ENCODE peak calls at places on chromosomes 2 and 18, in four cellular contexts. M is hepatocyte, E is pancreas, D is endothelial cell. N is an unnamed sample.

GRCh38 chr2:15687720-15688119 is 96.1 kb downstream of the DDX1 start:
- DNase-seq in D (no peak), M (no peak), E (no peak), N (no peak)

GRCh38 chr2:136136921-136137320 is 19.0 kb upstream of the CXCR4 start:
- DNase-seq in E (no peak), D (no peak), M (no peak), N (no peak)

GRCh38 chr2:120637847-120638246 is 97.8 kb upstream of the GLI2 start:
- DNase-seq in E (no peak), D (no peak), M (no peak), N (no peak)

GRCh38 chr2:68293024-68293423 is 26.7 kb downstream of the CNRIP1 start:
- DNase-seq in E (no peak), M (no peak), D (no peak), N (no peak)

GRCh38 chr2:95056461-95057459 is 31.3 kb downstream of the MAL start:
- DNase-seq in E (no peak), M (no peak), D (no peak), N (no peak)

GRCh38 chr18:5546660-5547059 is 2.9 kb upstream of the EPB41L3 start:
- DNase-seq in E (no peak), M (peak), D (peak), N (no peak)

GRCh38 chr2:152580722-152581121 is 136.5 kb downstream of the PRPF40A start:
- DNase-seq in D (no peak), M (no peak), E (no peak), N (no peak)

GRCh38 chr2:20641123-20641985 is 9.5 kb downstream of the HS1BP3 start:
- DNase-seq in E (peak), D (no peak), M (no peak), N (no peak)

GRCh38 chr18:784470-785172 is 27.4 kb downstream of the YES1 start:
- DNase-seq in M (no peak), E (no peak), D (no peak), N (no peak)

GRCh38 chr2:144801325-144801724 is 281.4 kb upstream of the ZEB2 start:
- DNase-seq in E (no peak), D (no peak), M (no peak), N (no peak)

GRCh38 chr2:73114273-73114867 is 1.6 kb upstream of the RAB11FIP5 start:
- DNase-seq in E (no peak), M (no peak), D (no peak), N (no peak)

GRCh38 chr2:121707344-121707919 is 29.2 kb downstream of the NIFK start:
- DNase-seq in D (no peak), M (peak), E (no peak), N (no peak)

GRCh38 chr2:109264595-109265328 is 135.8 kb downstream of the SH3RF3 start:
- DNase-seq in M (peak), D (no peak), E (no peak), N (no peak)

GRCh38 chr2:191401287-191401686 is 156.1 kb downstream of the MYO1B start:
- DNase-seq in M (no peak), E (no peak), D (no peak), N (no peak)

GRCh38 chr2:154693941-154694340 is 4.6 kb upstream of the KCNJ3 start:
- DNase-seq in M (no peak), E (no peak), D (no peak), N (no peak)

GRCh38 chr2:104388296-104388695 is 465.6 kb upstream of the POU3F3 start:
- DNase-seq in M (no peak), D (no peak), E (no peak), N (no peak)

GRCh38 chr2:32697156-32697555 is 69.3 kb downstream of the TTC27 start:
- DNase-seq in M (no peak), D (no peak), E (no peak), N (no peak)

GRCh38 chr2:1584051-1584531 is 160.2 kb downstream of the PXDN start:
- DNase-seq in M (no peak), D (no peak), E (no peak), N (no peak)

GRCh38 chr2:60465736-60466135 is 87.7 kb downstream of the BCL11A start:
- DNase-seq in M (no peak), E (peak), D (no peak), N (no peak)

GRCh38 chr2:155519731-155520130 is 812.8 kb downstream of the NR4A2 start:
- DNase-seq in E (no peak), M (no peak), D (no peak), N (no peak)

GRCh38 chr2:20985061-20985460 is 58.8 kb downstream of the APOB start:
- DNase-seq in D (no peak), M (no peak), E (no peak), N (no peak)

GRCh38 chr2:630451-631320 is 46.5 kb downstream of the TMEM18 start:
- DNase-seq in E (no peak), M (no peak), D (no peak), N (no peak)

GRCh38 chr2:15745907-15746306 is 154.2 kb downstream of the DDX1 start:
- DNase-seq in M (no peak), D (no peak), E (no peak), N (peak)

DNA sequence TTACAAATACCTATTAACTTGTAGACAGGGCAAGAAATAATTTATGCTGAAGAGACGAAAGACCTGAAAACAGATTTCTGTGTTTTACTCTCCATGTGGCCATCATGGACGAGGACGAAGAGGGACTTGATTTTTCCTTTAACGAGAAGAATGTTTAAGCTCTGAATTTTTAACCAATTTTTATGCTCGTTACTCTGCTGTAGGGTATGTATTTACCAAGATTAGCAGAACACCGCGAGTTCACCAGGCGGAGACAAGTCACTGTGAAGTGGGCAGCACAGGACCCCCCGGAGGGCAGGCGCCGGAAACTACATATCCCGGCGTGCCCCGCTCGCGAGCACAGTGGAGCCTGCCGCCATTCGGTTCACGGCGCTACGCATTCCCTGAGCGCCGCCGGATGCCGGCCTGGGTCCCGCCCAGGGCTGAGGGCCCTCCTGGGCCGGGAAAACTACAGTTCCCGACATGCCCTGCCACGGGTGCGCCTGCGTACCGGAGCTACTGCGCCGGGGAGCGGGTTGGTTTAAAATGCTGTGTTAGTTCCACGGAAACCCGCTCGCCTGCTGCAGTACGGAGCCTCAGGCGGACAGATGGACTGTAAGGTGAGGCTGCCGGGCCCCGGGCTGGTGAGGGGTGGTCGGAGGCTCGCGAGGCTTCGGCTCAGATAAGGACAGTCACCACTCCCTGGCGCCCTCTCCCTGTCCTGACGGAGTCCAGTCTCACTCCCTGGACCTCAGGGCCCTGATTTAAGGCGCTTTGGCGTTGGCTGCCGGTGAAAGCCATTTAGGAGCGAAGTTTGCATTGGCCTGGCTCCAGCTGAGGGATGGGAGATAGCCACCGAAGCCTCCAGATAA is at the start of gene CCDC150:
- DNase-seq in M (peak), E (peak), D (peak), N (peak)
- TF ChIP-seq CTCF in M (peak), E (no peak), D (no peak), N (no peak)

GRCh38 chr18:70148539-70148938 is 56.9 kb downstream of the RTTN start:
- DNase-seq in M (no peak), E (no peak), D (no peak), N (no peak)

GRCh38 chr18:70151554-70152130 is 53.8 kb downstream of the RTTN start:
- DNase-seq in E (no peak), D (no peak), M (no peak), N (no peak)

GRCh38 chr18:70149616-70150301 is 55.7 kb downstream of the RTTN start:
- DNase-seq in E (no peak), D (no peak), M (no peak), N (no peak)

GRCh38 chr18:70148039-70148438 is 57.4 kb downstream of the RTTN start:
- DNase-seq in D (no peak), M (no peak), E (no peak), N (no peak)

DNA sequence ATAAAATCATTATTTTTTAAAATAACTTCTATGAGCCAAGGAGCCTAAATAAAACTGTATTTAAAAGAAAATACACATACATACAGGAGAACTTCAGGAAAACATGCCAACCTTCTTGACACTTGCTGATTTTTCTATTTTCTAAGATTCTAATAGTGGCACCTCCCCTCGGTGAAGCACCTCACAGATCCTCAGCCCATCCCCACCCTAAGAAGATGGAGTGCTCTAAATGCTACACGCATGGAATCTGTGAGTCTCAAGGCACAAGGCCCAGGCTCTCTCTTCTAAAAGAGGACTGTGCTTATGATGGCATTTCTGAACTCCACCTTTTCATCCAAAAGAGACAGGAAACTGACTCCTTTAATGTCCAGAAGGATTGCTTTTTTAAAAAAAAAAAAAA is 56.3 kb downstream of the RTTN start:
- DNase-seq in D (no peak), E (no peak), M (no peak), N (no peak)
- TF ChIP-seq CTCF in D (no peak), E (no peak), M (no peak), N (no peak)

GRCh38 chr2:112121682-112122254 is 16.4 kb upstream of the FBLN7 start:
- DNase-seq in M (peak), E (no peak), D (no peak), N (no peak)

DNA sequence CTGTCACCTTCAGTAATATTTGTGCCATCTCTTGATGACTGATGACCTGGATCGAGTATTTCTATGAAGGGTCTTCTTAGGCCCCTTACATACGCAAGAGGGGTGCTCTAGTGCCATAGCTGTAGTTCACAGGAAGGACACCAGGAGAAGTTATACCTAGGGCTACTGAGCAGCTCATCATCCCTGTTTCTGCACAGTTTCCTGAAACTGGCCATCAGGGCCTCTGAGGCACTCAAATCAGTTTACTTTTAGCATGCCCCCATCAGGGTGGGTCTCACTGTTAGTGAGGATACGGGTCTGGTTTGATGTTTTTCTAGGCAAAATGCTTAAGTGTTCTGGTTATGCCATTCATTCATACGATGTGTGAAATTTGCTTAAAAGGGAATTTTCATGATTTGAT is 20.0 kb upstream of the FBLN7 start:
- DNase-seq in E (no peak), D (no peak), M (no peak), N (no peak)
- TF ChIP-seq CTCF in E (no peak), D (peak), M (no peak), N (no peak)

GRCh38 chr2:158181171-158181570 is 79.5 kb downstream of the UPP2 start:
- DNase-seq in D (no peak), M (no peak), E (no peak), N (no peak)

GRCh38 chr2:158184001-158184400 is 82.3 kb downstream of the UPP2 start:
- DNase-seq in E (no peak), M (no peak), D (no peak), N (no peak)

GRCh38 chr2:158182681-158183350 is 81.1 kb downstream of the UPP2 start:
- DNase-seq in M (no peak), D (no peak), E (no peak), N (no peak)

GRCh38 chr2:158178646-158179045 is 77.0 kb downstream of the UPP2 start:
- DNase-seq in E (no peak), D (no peak), M (no peak), N (no peak)

DNA sequence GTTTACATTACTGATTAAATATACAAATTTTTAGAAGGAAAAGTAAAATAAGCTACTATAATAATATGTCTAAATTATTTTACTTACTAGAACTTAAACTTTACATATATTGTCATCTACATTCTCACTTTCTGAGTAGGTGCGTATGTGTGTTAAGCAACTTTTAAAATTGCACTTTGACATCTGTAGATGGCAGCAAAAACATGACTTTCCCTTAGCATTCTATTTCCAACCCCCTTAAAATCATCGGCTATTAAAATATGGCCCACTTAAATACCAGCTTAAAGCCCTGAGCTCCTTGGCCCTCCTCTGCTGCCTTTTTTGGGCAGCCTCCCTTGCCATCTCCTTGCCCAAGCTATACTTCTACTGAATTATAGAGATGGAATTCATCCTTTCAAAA is 78.0 kb downstream of the UPP2 start:
- DNase-seq in D (no peak), E (no peak), M (no peak), N (no peak)
- TF ChIP-seq CTCF in D (no peak), E (no peak), M (peak), N (peak)

GRCh38 chr2:8118940-8119781 is 562.7 kb upstream of the ID2 start:
- DNase-seq in M (peak), E (no peak), D (no peak), N (no peak)
- TF ChIP-seq CTCF in M (no peak), E (no peak), D (no peak), N (no peak)

N was measured in mesothelial cell of epicardium.